ENCODE peak calls at places on chromosomes 3 and 15, in ten cellular contexts. F is neuronal stem cell, L is GM23248, M is left ventricle myocardium inferior, Z is Caco-2, O is upper lobe of right lung, R is K562, A is mammary epithelial cell, D is H7, C is psoas muscle. Y is an unnamed sample. For H3K36me3 and H3K27me3, the result is how much of the 10 kb centered on the place peaks cover.

GRCh38 chr3:159764211-159765024 is 224.2 kb upstream of the IL12A start:
- DNase-seq in F (peak), L (peak), M (peak), Z (peak), O (peak), R (peak), A (peak), D (peak), C (peak), Y (no peak)

GRCh38 chr3:108051005-108051404 is 39.8 kb downstream of the CD47 start:
- DNase-seq in F (no peak), L (no peak), M (no peak), Z (no peak), O (no peak), R (no peak), A (no peak), D (no peak), C (no peak), Y (no peak)

GRCh38 chr15:73210630-73211029 is 158.1 kb downstream of the HCN4 start:
- DNase-seq in F (no peak), L (no peak), M (no peak), Z (no peak), O (no peak), R (no peak), A (no peak), D (no peak), C (no peak), Y (no peak)

GRCh38 chr15:61132211-61132610 is 96.9 kb downstream of the RORA start:
- DNase-seq in F (no peak), L (no peak), M (no peak), Z (no peak), O (no peak), R (no peak), A (no peak), D (no peak), C (no peak), Y (no peak)

GRCh38 chr3:39443530-39443929 is 23.9 kb upstream of the MOBP start:
- DNase-seq in F (no peak), L (no peak), M (no peak), Z (peak), O (no peak), R (no peak), A (no peak), D (peak), C (no peak), Y (no peak)

GRCh38 chr3:71998995-71999673 is 214.2 kb upstream of the PROK2 start:
- DNase-seq in F (no peak), L (peak), M (no peak), Z (no peak), O (no peak), R (no peak), A (peak), D (no peak), C (no peak), Y (no peak)

GRCh38 chr3:48267782-48268181 is 26.9 kb downstream of the ZNF589 start:
- DNase-seq in F (no peak), L (no peak), M (no peak), Z (no peak), O (no peak), R (no peak), A (peak), D (no peak), C (no peak), Y (no peak)

GRCh38 chr15:26805470-26805869 is 32.6 kb upstream of the GABRB3 start:
- DNase-seq in F (no peak), L (no peak), M (no peak), Z (no peak), O (no peak), R (no peak), A (no peak), D (no peak), C (no peak), Y (no peak)

GRCh38 chr3:126679318-126679751 is 24.4 kb upstream of the TXNRD3 start:
- DNase-seq in F (peak), L (peak), M (peak), Z (peak), O (peak), R (peak), A (peak), D (peak), C (peak), Y (peak)

GRCh38 chr3:134526319-134526718 is 40.5 kb downstream of the CEP63 start:
- DNase-seq in F (no peak), L (no peak), M (no peak), Z (no peak), O (no peak), R (no peak), A (no peak), D (no peak), C (no peak), Y (no peak)

GRCh38 chr3:29141912-29142262 is 139.0 kb upstream of the RBMS3 start:
- DNase-seq in F (no peak), L (no peak), M (no peak), Z (no peak), O (no peak), R (no peak), A (no peak), D (no peak), C (no peak), Y (no peak)

GRCh38 chr3:51384145-51384729 is 854 bp upstream of the MANF start:
- DNase-seq in F (no peak), L (peak), M (peak), Z (peak), O (no peak), R (no peak), A (no peak), D (peak), C (no peak), Y (peak)

GRCh38 chr3:13104511-13104910 is 31.3 kb upstream of the IQSEC1 start:
- DNase-seq in F (no peak), L (no peak), M (no peak), Z (no peak), O (no peak), R (no peak), A (no peak), D (peak), C (no peak), Y (no peak)

GRCh38 chr3:161231861-161232260 is 10.8 kb downstream of the NMD3 start:
- DNase-seq in F (no peak), L (no peak), M (no peak), Z (no peak), O (no peak), R (no peak), A (peak), D (no peak), C (no peak), Y (no peak)

GRCh38 chr15:40891810-40892448 is 2.3 kb upstream of the VPS18 start:
- DNase-seq in F (no peak), L (peak), M (no peak), Z (peak), O (no peak), R (peak), A (peak), D (peak), C (no peak), Y (no peak)

GRCh38 chr3:118480101-118480860 is 554.4 kb downstream of the IGSF11 start:
- DNase-seq in F (no peak), L (no peak), M (no peak), Z (no peak), O (no peak), R (no peak), A (no peak), D (peak), C (no peak), Y (no peak)

GRCh38 chr3:23002846-23003800 is 200.0 kb upstream of the UBE2E2 start:
- DNase-seq in F (no peak), L (peak), M (no peak), Z (no peak), O (no peak), R (no peak), A (no peak), D (no peak), C (no peak), Y (no peak)

GRCh38 chr15:73964736-73965093 is 27.4 kb downstream of the STOML1 start:
- DNase-seq in F (peak), L (peak), M (peak), Z (peak), O (peak), R (peak), A (peak), D (peak), C (peak), Y (peak)

GRCh38 chr3:67381667-67382272 is 272.6 kb downstream of the SUCLG2 start:
- DNase-seq in F (peak), L (peak), M (no peak), Z (peak), O (no peak), R (peak), A (no peak), D (no peak), C (no peak), Y (peak)

GRCh38 chr3:49357466-49358216 is 512 bp downstream of the GPX1 start:
- DNase-seq in F (peak), L (peak), M (peak), Z (peak), O (peak), R (no peak), A (peak), D (peak), C (peak), Y (peak)

GRCh38 chr3:126292318-126293070 is 64.7 kb downstream of the KLF15 start:
- DNase-seq in F (no peak), L (no peak), M (no peak), Z (no peak), O (no peak), R (no peak), A (no peak), D (no peak), C (no peak), Y (no peak)

GRCh38 chr15:68843425-68844311 is 23.0 kb upstream of the ANP32A start:
- DNase-seq in F (peak), L (peak), M (no peak), Z (peak), O (no peak), R (no peak), A (no peak), D (peak), C (no peak), Y (no peak)

GRCh38 chr3:141940204-141940776 is 63.8 kb downstream of the ATP1B3 start:
- DNase-seq in F (no peak), L (peak), M (no peak), Z (no peak), O (no peak), R (no peak), A (peak), D (peak), C (no peak), Y (no peak)

GRCh38 chr3:183546625-183547024 is 8.9 kb downstream of the KLHL6 start:
- DNase-seq in F (no peak), L (no peak), M (no peak), Z (no peak), O (no peak), R (no peak), A (no peak), D (no peak), C (no peak), Y (no peak)

GRCh38 chr3:67357610-67358458 is 296.6 kb downstream of the SUCLG2 start:
- DNase-seq in F (peak), L (peak), M (no peak), Z (peak), O (no peak), R (no peak), A (peak), D (peak), C (no peak), Y (no peak)

GRCh38 chr3:32886296-32886695 is 65.1 kb upstream of the CCR4 start:
- DNase-seq in F (no peak), L (no peak), M (no peak), Z (no peak), O (no peak), R (no peak), A (no peak), D (no peak), C (no peak), Y (no peak)

GRCh38 chr15:45641374-45641778 is 6.5 kb downstream of the SQOR start:
- DNase-seq in F (no peak), L (peak), M (no peak), Z (peak), O (no peak), R (no peak), A (peak), D (no peak), C (no peak), Y (no peak)

GRCh38 chr15:40055576-40056293 is 16.8 kb upstream of the SRP14 start:
- DNase-seq in F (no peak), L (no peak), M (peak), Z (no peak), O (no peak), R (no peak), A (no peak), D (no peak), C (no peak), Y (no peak)

GRCh38 chr3:55678521-55679216 is 191.6 kb upstream of the WNT5A start:
- DNase-seq in F (no peak), L (no peak), M (no peak), Z (no peak), O (no peak), R (no peak), A (no peak), D (no peak), C (peak), Y (no peak)

GRCh38 chr3:140375002-140375401 is 302.9 kb upstream of the TRIM42 start:
- DNase-seq in F (no peak), L (no peak), M (no peak), Z (no peak), O (no peak), R (no peak), A (peak), D (no peak), C (no peak), Y (no peak)

GRCh38 chr3:18666655-18667054 is 241.5 kb upstream of the SATB1 start:
- DNase-seq in F (no peak), L (no peak), M (no peak), Z (no peak), O (no peak), R (no peak), A (no peak), D (no peak), C (no peak), Y (no peak)

GRCh38 chr15:89192136-89192535 is 29.2 kb downstream of the RLBP1 start:
- DNase-seq in F (no peak), L (no peak), M (no peak), Z (peak), O (no peak), R (no peak), A (no peak), D (no peak), C (no peak), Y (no peak)

GRCh38 chr3:58434990-58435389 is 1.4 kb upstream of the PDHB start:
- DNase-seq in F (peak), L (peak), M (no peak), Z (peak), O (no peak), R (no peak), A (no peak), D (peak), C (no peak), Y (no peak)

GRCh38 chr3:33956211-33956610 is 157.8 kb downstream of the PDCD6IP start:
- DNase-seq in F (no peak), L (no peak), M (no peak), Z (no peak), O (no peak), R (no peak), A (no peak), D (no peak), C (no peak), Y (no peak)

GRCh38 chr15:93041159-93041547 is 47.9 kb downstream of the RGMA start:
- DNase-seq in F (no peak), L (no peak), M (no peak), Z (no peak), O (no peak), R (no peak), A (no peak), D (peak), C (peak), Y (no peak)

GRCh38 chr3:86991840-86992430 is 986 bp upstream of the VGLL3 start:
- DNase-seq in F (no peak), L (peak), M (no peak), Z (no peak), O (no peak), R (no peak), A (peak), D (no peak), C (no peak), Y (no peak)

GRCh38 chr3:86990171-86990733 is 697 bp downstream of the VGLL3 start:
- DNase-seq in F (no peak), L (peak), M (peak), Z (peak), O (peak), R (no peak), A (peak), D (peak), C (peak), Y (no peak)

GRCh38 chr3:86989611-86990010 is 1.3 kb downstream of the VGLL3 start:
- DNase-seq in F (no peak), L (peak), M (no peak), Z (no peak), O (no peak), R (no peak), A (no peak), D (no peak), C (no peak), Y (no peak)

GRCh38 chr3:86990734-86991481 is at the start of gene VGLL3:
- DNase-seq in F (peak), L (peak), M (peak), Z (peak), O (peak), R (no peak), A (peak), D (peak), C (peak), Y (no peak)

GRCh38 chr3:86991482-86991815 is 500 bp upstream of the VGLL3 start:
- DNase-seq in F (no peak), L (peak), M (no peak), Z (no peak), O (no peak), R (no peak), A (no peak), D (no peak), C (no peak), Y (no peak)
- H3K4me3 ChIP-seq in F (peak), L (peak), M (peak), Z (peak), O (peak), R (no peak), A (peak), D (peak), C (peak), Y (no peak)

DNA sequence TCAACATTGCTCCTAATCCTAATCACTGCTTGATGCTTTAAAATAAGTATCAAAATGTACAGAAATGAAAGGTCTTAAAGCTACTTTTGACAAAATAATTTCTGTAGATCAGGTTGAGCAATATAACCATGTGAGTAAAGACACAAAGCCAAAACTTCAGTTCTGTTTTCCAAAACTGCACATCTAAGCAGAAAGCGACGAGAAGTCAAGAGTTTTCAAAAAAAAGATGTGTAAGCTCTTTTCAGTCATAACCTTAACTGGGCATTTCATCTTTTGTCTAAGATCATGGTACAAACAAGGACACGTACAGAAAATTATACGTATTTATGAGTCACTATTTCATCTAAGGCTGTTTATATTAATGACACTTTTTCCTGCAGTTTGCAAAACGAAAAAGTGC is 608.8 kb downstream of the FOXP1 start:
- DNase-seq in F (no peak), L (no peak), M (no peak), Z (no peak), O (no peak), R (no peak), A (no peak), D (no peak), C (no peak), Y (no peak)
- H3K36me3 ChIP-seq in F (half or more), L (half or more), M (half or more), Z (under half), O (half or more), R (half or more), A (under half), D (under half), C (under half), Y (half or more)

GRCh38 chr3:156814295-156814694 is 11.9 kb upstream of the LEKR1 start:
- DNase-seq in F (no peak), L (no peak), M (no peak), Z (no peak), O (no peak), R (no peak), A (peak), D (no peak), C (no peak), Y (peak)
- H3K27me3 ChIP-seq in F (under half), L (under half), M (under half), Z (under half), O (under half), R (under half), A (under half), D (under half), C (under half), Y (under half)

GRCh38 chr3:105354429-105354828 is 12.3 kb upstream of the ALCAM start:
- DNase-seq in F (no peak), L (peak), M (no peak), Z (no peak), O (no peak), R (no peak), A (no peak), D (peak), C (no peak), Y (no peak)
- H3K4me3 ChIP-seq in F (no peak), L (no peak), M (peak), Z (no peak), O (peak), R (no peak), A (no peak), D (peak), C (peak), Y (no peak)

DNA sequence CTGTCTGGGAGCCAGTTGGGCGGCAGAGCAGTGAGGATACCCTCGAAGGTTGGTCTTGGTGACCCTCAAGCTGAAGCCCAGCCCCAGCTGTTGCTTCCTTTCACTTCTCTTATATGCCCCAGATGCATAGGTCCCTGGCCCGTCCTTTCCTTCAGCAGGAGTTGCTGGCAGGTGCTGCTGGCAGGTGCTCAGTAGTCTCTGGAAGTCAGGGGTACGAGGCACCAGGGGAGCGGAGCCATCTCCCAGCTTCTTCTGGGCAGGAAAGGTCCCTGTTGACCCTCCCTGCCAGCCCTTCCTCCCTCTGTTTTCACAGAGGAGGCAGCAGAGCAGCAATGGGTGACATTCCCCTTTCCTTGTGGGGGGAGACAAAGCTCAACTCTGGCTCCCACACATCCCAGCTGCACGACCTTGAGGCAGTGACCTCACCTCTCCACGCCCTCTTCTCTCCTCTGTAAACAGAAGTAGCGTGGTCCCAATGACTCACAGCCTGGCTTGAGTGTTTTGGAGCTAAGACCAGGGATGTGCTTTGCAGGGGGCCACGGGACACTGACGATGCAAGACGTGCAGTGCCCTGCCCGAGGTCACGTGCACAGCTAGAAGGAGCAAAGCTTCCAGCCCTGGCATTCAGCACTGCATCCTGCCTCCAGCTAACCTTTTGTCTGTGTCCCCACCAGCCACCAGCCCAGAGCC is 49.6 kb downstream of the SLC6A6 start:
- DNase-seq in F (no peak), L (peak), M (peak), Z (no peak), O (peak), R (no peak), A (no peak), D (no peak), C (peak), Y (no peak)
- H3K36me3 ChIP-seq in F (under half), L (under half), M (under half), Z (under half), O (half or more), R (half or more), A (under half), D (half or more), C (under half), Y (half or more)

DNA sequence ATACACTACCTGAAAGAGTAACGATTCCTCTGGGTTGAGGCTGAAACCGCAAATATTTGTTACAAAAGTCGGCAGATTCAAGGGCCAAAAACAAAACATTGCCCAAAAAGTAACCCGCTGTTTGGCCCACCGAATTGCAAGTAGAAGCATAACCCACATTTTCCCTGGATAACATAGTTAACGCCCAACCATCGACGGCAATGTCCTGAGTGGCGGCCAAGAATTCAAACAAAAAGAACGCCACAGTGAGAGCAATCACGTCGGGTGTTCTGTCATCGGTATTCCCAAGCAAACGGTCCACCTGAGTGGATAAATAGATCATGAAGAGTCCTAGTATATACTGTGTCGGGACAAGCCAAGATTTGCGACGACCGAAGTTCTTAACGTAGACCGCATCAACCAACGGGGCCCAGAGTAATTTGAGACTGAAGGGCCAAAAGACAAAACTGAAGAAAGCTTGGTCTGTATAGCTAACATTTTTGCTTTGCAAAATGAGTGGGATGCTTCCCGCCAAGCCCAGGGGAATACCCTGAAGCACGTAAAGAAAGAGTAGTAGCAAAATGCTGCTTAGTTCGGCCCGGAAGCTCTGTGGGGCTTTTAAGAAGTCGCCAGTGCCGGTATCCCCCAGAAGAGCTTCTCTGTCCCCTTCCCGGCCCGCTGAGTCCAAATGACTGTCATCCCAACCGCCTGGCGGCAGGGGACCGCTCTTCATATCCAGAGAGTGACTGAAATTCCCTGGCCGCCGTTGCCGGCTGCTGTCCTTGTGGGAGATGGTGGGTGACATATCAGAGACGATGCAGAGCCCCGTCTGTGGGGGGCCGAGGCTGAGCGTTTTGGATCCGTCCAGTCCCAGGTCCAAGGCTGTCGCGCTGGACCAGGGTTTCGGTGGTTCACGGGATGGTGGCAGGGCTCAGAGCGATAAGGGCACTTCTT is 747 bp downstream of the SLC33A1 start:
- DNase-seq in F (peak), L (peak), M (peak), Z (peak), O (peak), R (no peak), A (no peak), D (no peak), C (peak), Y (peak)
- H3K27me3 ChIP-seq in F (under half), L (under half), M (under half), Z (under half), O (under half), R (under half), A (under half), D (under half), C (under half), Y (under half)